ENCODE peak calls at places on chromosomes 13 and 19, in five cellular contexts. One of them, this sample, is unnamed.

GRCh38 chr19:37981785-37982475 is 74.9 kb downstream of the SIPA1L3 start:
- DNase-seq in astrocyte: peak
- DNase-seq in NCI-H748 treated with DMSO at 0.1 percent for 48 hours: no peak
- DNase-seq in stimulated activated CD4-positive, alpha-beta T cell treated with anti-CD3 and anti-CD28 coated beads, TNF-alpha, amount 100 ng/mL, for 24 hours: no peak
- DNase-seq in M059J: no peak
- DNase-seq in this sample: peak

GRCh38 chr13:42894765-42895181 is 97.3 kb downstream of the EPSTI1 start:
- DNase-seq in stimulated activated CD4-positive, alpha-beta T cell treated with anti-CD3 and anti-CD28 coated beads, TNF-alpha, amount 100 ng/mL, for 24 hours: no peak
- DNase-seq in NCI-H748 treated with DMSO at 0.1 percent for 48 hours: peak
- DNase-seq in M059J: peak
- DNase-seq in astrocyte: peak
- DNase-seq in this sample: peak

GRCh38 chr19:43624933-43625332 is 5.5 kb upstream of the ZNF428 start:
- DNase-seq in stimulated activated CD4-positive, alpha-beta T cell treated with anti-CD3 and anti-CD28 coated beads, TNF-alpha, amount 100 ng/mL, for 24 hours: peak
- DNase-seq in M059J: no peak
- DNase-seq in NCI-H748 treated with DMSO at 0.1 percent for 48 hours: no peak
- DNase-seq in astrocyte: no peak
- DNase-seq in this sample: no peak

GRCh38 chr13:66102864-66103263 is 1127.3 kb downstream of the PCDH9 start:
- DNase-seq in M059J: no peak
- DNase-seq in astrocyte: no peak
- DNase-seq in stimulated activated CD4-positive, alpha-beta T cell treated with anti-CD3 and anti-CD28 coated beads, TNF-alpha, amount 100 ng/mL, for 24 hours: no peak
- DNase-seq in NCI-H748 treated with DMSO at 0.1 percent for 48 hours: no peak
- DNase-seq in this sample: no peak

GRCh38 chr13:73849292-73849691 is 284.9 kb downstream of the KLF12 start:
- DNase-seq in M059J: peak
- DNase-seq in NCI-H748 treated with DMSO at 0.1 percent for 48 hours: no peak
- DNase-seq in stimulated activated CD4-positive, alpha-beta T cell treated with anti-CD3 and anti-CD28 coated beads, TNF-alpha, amount 100 ng/mL, for 24 hours: no peak
- DNase-seq in astrocyte: peak
- DNase-seq in this sample: peak

GRCh38 chr13:79530270-79530669 is 49.3 kb downstream of the NDFIP2 start:
- DNase-seq in stimulated activated CD4-positive, alpha-beta T cell treated with anti-CD3 and anti-CD28 coated beads, TNF-alpha, amount 100 ng/mL, for 24 hours: no peak
- DNase-seq in NCI-H748 treated with DMSO at 0.1 percent for 48 hours: no peak
- DNase-seq in astrocyte: no peak
- DNase-seq in M059J: no peak
- DNase-seq in this sample: no peak

GRCh38 chr13:96850538-96850937 is 143.7 kb downstream of the OXGR1 start:
- DNase-seq in M059J: no peak
- DNase-seq in NCI-H748 treated with DMSO at 0.1 percent for 48 hours: no peak
- DNase-seq in stimulated activated CD4-positive, alpha-beta T cell treated with anti-CD3 and anti-CD28 coated beads, TNF-alpha, amount 100 ng/mL, for 24 hours: no peak
- DNase-seq in astrocyte: no peak
- DNase-seq in this sample: no peak

GRCh38 chr13:103878891-103879605 is 812.8 kb upstream of the SLC10A2 start:
- DNase-seq in stimulated activated CD4-positive, alpha-beta T cell treated with anti-CD3 and anti-CD28 coated beads, TNF-alpha, amount 100 ng/mL, for 24 hours: no peak
- DNase-seq in M059J: no peak
- DNase-seq in astrocyte: peak
- DNase-seq in NCI-H748 treated with DMSO at 0.1 percent for 48 hours: no peak
- DNase-seq in this sample: no peak

GRCh38 chr19:48681127-48681470 is 8.3 kb upstream of the NTN5 start:
- DNase-seq in astrocyte: peak
- DNase-seq in stimulated activated CD4-positive, alpha-beta T cell treated with anti-CD3 and anti-CD28 coated beads, TNF-alpha, amount 100 ng/mL, for 24 hours: no peak
- DNase-seq in M059J: peak
- DNase-seq in NCI-H748 treated with DMSO at 0.1 percent for 48 hours: no peak
- DNase-seq in this sample: peak

GRCh38 chr19:19451429-19452240 is 46.2 kb downstream of the GATAD2A start:
- DNase-seq in NCI-H748 treated with DMSO at 0.1 percent for 48 hours: no peak
- DNase-seq in M059J: no peak
- DNase-seq in astrocyte: peak
- DNase-seq in stimulated activated CD4-positive, alpha-beta T cell treated with anti-CD3 and anti-CD28 coated beads, TNF-alpha, amount 100 ng/mL, for 24 hours: peak
- DNase-seq in this sample: no peak

GRCh38 chr19:15252398-15253018 is 20.3 kb upstream of the EPHX3 start:
- DNase-seq in NCI-H748 treated with DMSO at 0.1 percent for 48 hours: no peak
- DNase-seq in stimulated activated CD4-positive, alpha-beta T cell treated with anti-CD3 and anti-CD28 coated beads, TNF-alpha, amount 100 ng/mL, for 24 hours: no peak
- DNase-seq in M059J: peak
- DNase-seq in astrocyte: peak
- DNase-seq in this sample: peak

GRCh38 chr19:54955356-54955755 is 8.0 kb upstream of the NLRP7 start:
- DNase-seq in M059J: peak
- DNase-seq in NCI-H748 treated with DMSO at 0.1 percent for 48 hours: no peak
- DNase-seq in astrocyte: peak
- DNase-seq in stimulated activated CD4-positive, alpha-beta T cell treated with anti-CD3 and anti-CD28 coated beads, TNF-alpha, amount 100 ng/mL, for 24 hours: no peak
- DNase-seq in this sample: peak

GRCh38 chr13:91185294-91185863 is 162.1 kb upstream of the MIR17HG start:
- DNase-seq in stimulated activated CD4-positive, alpha-beta T cell treated with anti-CD3 and anti-CD28 coated beads, TNF-alpha, amount 100 ng/mL, for 24 hours: no peak
- DNase-seq in NCI-H748 treated with DMSO at 0.1 percent for 48 hours: peak
- DNase-seq in M059J: peak
- DNase-seq in astrocyte: peak
- DNase-seq in this sample: no peak

GRCh38 chr13:22926176-22927007 is 254.4 kb upstream of the SGCG start:
- DNase-seq in NCI-H748 treated with DMSO at 0.1 percent for 48 hours: no peak
- DNase-seq in astrocyte: peak
- DNase-seq in stimulated activated CD4-positive, alpha-beta T cell treated with anti-CD3 and anti-CD28 coated beads, TNF-alpha, amount 100 ng/mL, for 24 hours: no peak
- DNase-seq in M059J: no peak
- DNase-seq in this sample: peak

GRCh38 chr13:32629313-32629712 is 43.1 kb downstream of the PDS5B start:
- DNase-seq in astrocyte: peak
- DNase-seq in NCI-H748 treated with DMSO at 0.1 percent for 48 hours: no peak
- DNase-seq in M059J: peak
- DNase-seq in stimulated activated CD4-positive, alpha-beta T cell treated with anti-CD3 and anti-CD28 coated beads, TNF-alpha, amount 100 ng/mL, for 24 hours: no peak
- DNase-seq in this sample: no peak

GRCh38 chr13:36157475-36157874 is 26.3 kb upstream of the DCLK1 start:
- DNase-seq in stimulated activated CD4-positive, alpha-beta T cell treated with anti-CD3 and anti-CD28 coated beads, TNF-alpha, amount 100 ng/mL, for 24 hours: no peak
- DNase-seq in NCI-H748 treated with DMSO at 0.1 percent for 48 hours: no peak
- DNase-seq in astrocyte: no peak
- DNase-seq in M059J: no peak
- DNase-seq in this sample: no peak

GRCh38 chr19:55305491-55305890 is 19.6 kb downstream of the TMEM150B start:
- DNase-seq in astrocyte: no peak
- DNase-seq in M059J: peak
- DNase-seq in stimulated activated CD4-positive, alpha-beta T cell treated with anti-CD3 and anti-CD28 coated beads, TNF-alpha, amount 100 ng/mL, for 24 hours: peak
- DNase-seq in NCI-H748 treated with DMSO at 0.1 percent for 48 hours: peak
- DNase-seq in this sample: peak

GRCh38 chr13:45781553-45782326 is 69.8 kb downstream of the SIAH3 start:
- DNase-seq in astrocyte: peak
- DNase-seq in stimulated activated CD4-positive, alpha-beta T cell treated with anti-CD3 and anti-CD28 coated beads, TNF-alpha, amount 100 ng/mL, for 24 hours: no peak
- DNase-seq in M059J: peak
- DNase-seq in NCI-H748 treated with DMSO at 0.1 percent for 48 hours: peak
- DNase-seq in this sample: peak

GRCh38 chr19:2602391-2603181 is 99.9 kb downstream of the GNG7 start:
- DNase-seq in NCI-H748 treated with DMSO at 0.1 percent for 48 hours: no peak
- DNase-seq in M059J: peak
- DNase-seq in stimulated activated CD4-positive, alpha-beta T cell treated with anti-CD3 and anti-CD28 coated beads, TNF-alpha, amount 100 ng/mL, for 24 hours: no peak
- DNase-seq in astrocyte: peak
- DNase-seq in this sample: peak

GRCh38 chr13:43865892-43866291 is 13.6 kb downstream of the CCDC122 start:
- DNase-seq in NCI-H748 treated with DMSO at 0.1 percent for 48 hours: no peak
- DNase-seq in stimulated activated CD4-positive, alpha-beta T cell treated with anti-CD3 and anti-CD28 coated beads, TNF-alpha, amount 100 ng/mL, for 24 hours: no peak
- DNase-seq in astrocyte: peak
- DNase-seq in M059J: peak
- DNase-seq in this sample: peak

GRCh38 chr13:39557285-39557955 is 45.6 kb downstream of the LHFPL6 start:
- DNase-seq in M059J: no peak
- DNase-seq in stimulated activated CD4-positive, alpha-beta T cell treated with anti-CD3 and anti-CD28 coated beads, TNF-alpha, amount 100 ng/mL, for 24 hours: no peak
- DNase-seq in astrocyte: no peak
- DNase-seq in NCI-H748 treated with DMSO at 0.1 percent for 48 hours: no peak
- DNase-seq in this sample: no peak

GRCh38 chr19:30222993-30223865 is 149.0 kb upstream of the ZNF536 start:
- DNase-seq in M059J: no peak
- DNase-seq in NCI-H748 treated with DMSO at 0.1 percent for 48 hours: no peak
- DNase-seq in stimulated activated CD4-positive, alpha-beta T cell treated with anti-CD3 and anti-CD28 coated beads, TNF-alpha, amount 100 ng/mL, for 24 hours: no peak
- DNase-seq in astrocyte: no peak
- DNase-seq in this sample: no peak

GRCh38 chr19:13155472-13156284 is 5.5 kb downstream of the IER2 start:
- DNase-seq in M059J: peak
- DNase-seq in NCI-H748 treated with DMSO at 0.1 percent for 48 hours: peak
- DNase-seq in astrocyte: peak
- DNase-seq in stimulated activated CD4-positive, alpha-beta T cell treated with anti-CD3 and anti-CD28 coated beads, TNF-alpha, amount 100 ng/mL, for 24 hours: peak
- DNase-seq in this sample: peak

GRCh38 chr13:83295684-83296083 is 586.6 kb downstream of the SLITRK1 start:
- DNase-seq in M059J: no peak
- DNase-seq in NCI-H748 treated with DMSO at 0.1 percent for 48 hours: no peak
- DNase-seq in stimulated activated CD4-positive, alpha-beta T cell treated with anti-CD3 and anti-CD28 coated beads, TNF-alpha, amount 100 ng/mL, for 24 hours: no peak
- DNase-seq in astrocyte: no peak
- DNase-seq in this sample: no peak

GRCh38 chr19:47514151-47514868 is 553 bp downstream of the NAPA start:
- DNase-seq in NCI-H748 treated with DMSO at 0.1 percent for 48 hours: no peak
- DNase-seq in astrocyte: no peak
- DNase-seq in M059J: no peak
- DNase-seq in stimulated activated CD4-positive, alpha-beta T cell treated with anti-CD3 and anti-CD28 coated beads, TNF-alpha, amount 100 ng/mL, for 24 hours: no peak
- DNase-seq in this sample: no peak

GRCh38 chr19:2394669-2395292 is 32.6 kb downstream of the TIMM13 start:
- DNase-seq in stimulated activated CD4-positive, alpha-beta T cell treated with anti-CD3 and anti-CD28 coated beads, TNF-alpha, amount 100 ng/mL, for 24 hours: no peak
- DNase-seq in M059J: no peak
- DNase-seq in NCI-H748 treated with DMSO at 0.1 percent for 48 hours: no peak
- DNase-seq in astrocyte: no peak
- DNase-seq in this sample: no peak